ENCODE peak calls at places on chromosomes 4 and X, in five cellular contexts. A is right lobe of liver, B is stomach, H is cardiac fibroblast, C is RWPE1. O is an unnamed sample.

GRCh38 chrX:117839544-117839943 is 277.1 kb downstream of the KLHL13 start:
- DNase-seq in C (no peak), H (no peak), A (no peak), B (no peak), O (no peak)

GRCh38 chrX:38847903-38848230 is 46.6 kb downstream of the MID1IP1 start:
- DNase-seq in A (no peak), C (no peak), B (no peak), H (no peak), O (no peak)

GRCh38 chr4:60962286-60962685 is 237.8 kb upstream of the ADGRL3 start:
- DNase-seq in C (no peak), H (no peak), A (no peak), B (no peak), O (no peak)

GRCh38 chrX:29241831-29242230 is 654.6 kb downstream of the IL1RAPL1 start:
- DNase-seq in C (no peak), B (no peak), A (no peak), H (peak), O (no peak)

GRCh38 chr4:74692973-74693372 is 101.3 kb downstream of the BTC start:
- DNase-seq in B (no peak), H (no peak), C (no peak), A (no peak), O (no peak)

GRCh38 chrX:84501798-84502628 is at the start of gene HDX:
- DNase-seq in H (peak), B (peak), C (peak), A (peak), O (peak)

GRCh38 chr4:179695175-179695574 is 2252.9 kb upstream of the AGA start:
- DNase-seq in H (peak), C (peak), B (no peak), A (no peak), O (no peak)

GRCh38 chr4:16794816-16795445 is 103.5 kb downstream of the LDB2 start:
- DNase-seq in A (peak), C (no peak), H (peak), B (peak), O (peak)

GRCh38 chr4:7805533-7806079 is 134.1 kb downstream of the AFAP1 start:
- DNase-seq in A (peak), H (peak), B (peak), C (peak), O (peak)

GRCh38 chr4:138910201-138910913 is 105.2 kb upstream of the NOCT start:
- DNase-seq in B (peak), A (no peak), H (peak), C (peak), O (peak)

GRCh38 chr4:26475716-26476115 is 14.6 kb downstream of the CCKAR start:
- DNase-seq in H (no peak), B (no peak), A (no peak), C (no peak), O (no peak)

GRCh38 chr4:56468097-56468422 is 643 bp downstream of the SRP72 start:
- DNase-seq in C (peak), B (peak), A (no peak), H (peak), O (no peak)

GRCh38 chr4:665381-665750 is 8.7 kb downstream of the ATP5ME start:
- DNase-seq in A (peak), H (no peak), C (no peak), B (no peak), O (no peak)

GRCh38 chrX:49071877-49072711 is 1.7 kb downstream of the PRAF2 start:
- DNase-seq in H (peak), A (peak), B (peak), C (no peak), O (no peak)

GRCh38 chr4:5238106-5238505 is 186.8 kb downstream of the STK32B start:
- DNase-seq in A (no peak), B (no peak), H (no peak), C (no peak), O (no peak)

GRCh38 chr4:87339440-87339839 is 16.8 kb upstream of the HSD17B13 start:
- DNase-seq in A (no peak), B (no peak), H (no peak), C (no peak), O (no peak)

GRCh38 chr4:154858166-154858565 is 77.1 kb downstream of the RBM46 start:
- DNase-seq in H (no peak), A (no peak), B (no peak), C (no peak), O (no peak)

DNA sequence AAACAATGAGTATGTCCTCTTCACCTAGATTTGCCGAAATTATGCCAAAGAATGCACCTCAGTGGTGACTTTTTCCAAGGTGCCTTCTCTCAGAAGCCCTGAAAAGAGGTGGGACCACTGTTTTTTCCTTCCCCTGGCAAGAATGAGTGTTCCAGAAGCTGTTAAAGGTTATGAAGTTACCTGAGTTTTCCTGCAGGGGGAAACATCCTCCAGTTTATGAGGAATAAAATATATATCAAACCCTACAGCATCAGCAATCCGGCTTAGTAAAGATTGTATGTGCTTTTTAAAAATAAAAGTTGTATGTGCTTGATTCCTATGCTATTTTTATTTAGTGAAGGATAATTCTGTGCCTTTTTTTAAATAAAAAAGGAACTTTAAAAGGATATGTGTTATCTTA is 73.3 kb downstream of the RBM46 start:
- DNase-seq in C (peak), H (peak), A (no peak), B (no peak), O (no peak)
- TF ChIP-seq CTCF in C (peak), H (peak), A (no peak), B (no peak), O (no peak)

GRCh38 chr4:10160280-10160856 is 43.8 kb upstream of the WDR1 start:
- DNase-seq in C (no peak), H (peak), A (no peak), B (no peak), O (no peak)
- TF ChIP-seq CTCF in C (no peak), H (peak), A (peak), B (no peak), O (no peak)

GRCh38 chrX:145549476-145549875 is 268.2 kb upstream of the SLITRK2 start:
- DNase-seq in A (no peak), B (no peak), H (no peak), C (no peak), O (no peak)

GRCh38 chrX:145552643-145553042 is 265.0 kb upstream of the SLITRK2 start:
- DNase-seq in A (no peak), B (no peak), H (no peak), C (no peak), O (no peak)
- TF ChIP-seq CTCF in A (no peak), B (no peak), H (no peak), C (no peak), O (no peak)

DNA sequence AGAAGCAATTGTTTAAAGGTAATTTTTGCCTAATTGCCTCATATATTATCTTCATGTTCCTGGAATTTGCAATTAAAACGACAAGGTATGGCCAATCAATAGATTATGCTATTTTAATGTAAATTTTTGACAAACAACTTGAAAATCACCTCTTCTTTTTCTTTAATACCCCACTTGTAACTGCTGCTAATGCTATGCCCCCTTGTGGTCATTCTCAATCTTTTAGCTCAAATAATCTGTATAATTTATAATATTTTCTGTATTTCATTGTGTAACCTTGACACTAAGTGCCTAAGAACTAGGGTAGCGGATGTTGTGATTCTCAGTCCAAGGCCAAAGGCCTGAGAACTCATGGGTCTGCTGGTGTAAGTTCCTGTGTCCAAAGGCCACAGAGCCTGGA is 831.7 kb upstream of the POU3F4 start:
- DNase-seq in B (no peak), C (no peak), A (no peak), H (peak), O (no peak)
- TF ChIP-seq CTCF in B (no peak), C (no peak), A (peak), H (peak), O (no peak)

O was measured in Calu3.